ENCODE peak calls at places on chromosomes 2 and 18, in six cellular contexts. H is GM13976; C is fibroblast of mammary gland; O is K562; J is activated CD8-positive, alpha-beta T cell treated with anti-CD3 and anti-CD28 coated beads for 36 hours; E is NB4. Q is an unnamed sample.

GRCh38 chr2:170985407-170985806 is 56.4 kb downstream of the GORASP2 start:
- DNase-seq in H (no peak), C (no peak), O (no peak), J (no peak), E (no peak), Q (no peak)

GRCh38 chr2:2940702-2941655 is 436.6 kb downstream of the EIPR1 start:
- DNase-seq in H (no peak), C (no peak), O (no peak), J (no peak), E (no peak), Q (no peak)

GRCh38 chr18:60347526-60348045 is 25.0 kb downstream of the MC4R start:
- DNase-seq in H (no peak), C (no peak), O (no peak), J (no peak), E (no peak), Q (no peak)

GRCh38 chr2:43149482-43150107 is 76.8 kb downstream of the ZFP36L2 start:
- DNase-seq in H (no peak), C (no peak), O (no peak), J (peak; percentile 88), E (no peak), Q (no peak)

GRCh38 chr2:168155680-168156079 is 91.7 kb downstream of the STK39 start:
- DNase-seq in H (no peak), C (no peak), O (no peak), J (no peak), E (no peak), Q (no peak)

GRCh38 chr18:44062345-44062744 is 618.3 kb upstream of the SETBP1 start:
- DNase-seq in H (no peak), C (no peak), O (no peak), J (no peak), E (no peak), Q (no peak)

GRCh38 chr2:200430017-200430416 is 79.9 kb downstream of the KCTD18 start:
- DNase-seq in H (no peak), C (peak; percentile 74), O (no peak), J (no peak), E (no peak), Q (no peak)

GRCh38 chr2:120760446-120761135 is 24.9 kb downstream of the GLI2 start:
- DNase-seq in H (no peak), C (peak; percentile 58), O (no peak), J (no peak), E (no peak), Q (no peak)

GRCh38 chr2:202171246-202171833 is 67.1 kb downstream of the SUMO1 start:
- DNase-seq in H (peak; percentile 43), C (no peak), O (no peak), J (peak; percentile 19), E (peak; percentile 38), Q (no peak)

GRCh38 chr18:11963991-11964484 is 17.3 kb upstream of the IMPA2 start:
- DNase-seq in H (no peak), C (peak; percentile 31), O (no peak), J (no peak), E (peak; percentile 35), Q (peak; percentile 37)

GRCh38 chr18:38966846-38967245 is 1401.2 kb upstream of the CELF4 start:
- DNase-seq in H (no peak), C (no peak), O (no peak), J (no peak), E (no peak), Q (no peak)

GRCh38 chr18:9516437-9517064 is 41.2 kb downstream of the RALBP1 start:
- DNase-seq in H (peak; percentile 56), C (peak; percentile 59), O (peak; percentile 51), J (peak; percentile 8), E (peak; percentile 53), Q (peak; percentile 50)

GRCh38 chr18:293557-293956 is 25.7 kb upstream of the THOC1 start:
- DNase-seq in H (no peak), C (peak; percentile 52), O (no peak), J (no peak), E (no peak), Q (no peak)

GRCh38 chr2:190981733-190982132 is 32.2 kb downstream of the STAT1 start:
- DNase-seq in H (no peak), C (no peak), O (no peak), J (no peak), E (no peak), Q (no peak)

GRCh38 chr2:64732153-64732552 is 78.4 kb upstream of the SERTAD2 start:
- DNase-seq in H (no peak), C (no peak), O (no peak), J (no peak), E (no peak), Q (no peak)

GRCh38 chr18:43158381-43158780 is 42.9 kb upstream of the RIT2 start:
- DNase-seq in H (no peak), C (no peak), O (no peak), J (no peak), E (no peak), Q (no peak)

GRCh38 chr2:101310591-101311389 is 2.3 kb upstream of the RNF149 start:
- DNase-seq in H (no peak), C (peak; percentile 25), O (no peak), J (no peak), E (peak; percentile 22), Q (no peak)

GRCh38 chr2:159094173-159094737 is 125.8 kb downstream of the TANC1 start:
- DNase-seq in H (no peak), C (peak; percentile 83), O (no peak), J (peak; percentile 65), E (no peak), Q (no peak)

GRCh38 chr2:207766697-207767460 is 2.8 kb downstream of the FZD5 start:
- DNase-seq in H (peak; percentile 56), C (no peak), O (no peak), J (peak; percentile 22), E (no peak), Q (peak; percentile 60)

GRCh38 chr2:227378371-227378782 is 729 bp downstream of the TM4SF20 start:
- DNase-seq in H (no peak), C (peak; percentile 77), O (no peak), J (no peak), E (no peak), Q (no peak)

GRCh38 chr2:227374158-227374557 is 4.9 kb downstream of the TM4SF20 start:
- DNase-seq in H (no peak), C (peak; percentile 63), O (no peak), J (peak; percentile 75), E (peak; percentile 90), Q (no peak)

GRCh38 chr2:227376911-227377396 is 2.2 kb downstream of the TM4SF20 start:
- DNase-seq in H (no peak), C (peak; percentile 49), O (no peak), J (no peak), E (no peak), Q (no peak)

GRCh38 chr2:227379095-227379494 is at the start of gene TM4SF20:
- DNase-seq in H (no peak), C (no peak), O (no peak), J (no peak), E (no peak), Q (no peak)

GRCh38 chr2:227377461-227378351 is 1.4 kb downstream of the TM4SF20 start:
- DNase-seq in H (no peak), C (no peak), O (no peak), J (no peak), E (no peak), Q (no peak)
- TF ChIP-seq CTCF in H (no peak), C (peak; percentile 14), O (no peak), J (no peak), E (no peak), Q (no peak)

DNA sequence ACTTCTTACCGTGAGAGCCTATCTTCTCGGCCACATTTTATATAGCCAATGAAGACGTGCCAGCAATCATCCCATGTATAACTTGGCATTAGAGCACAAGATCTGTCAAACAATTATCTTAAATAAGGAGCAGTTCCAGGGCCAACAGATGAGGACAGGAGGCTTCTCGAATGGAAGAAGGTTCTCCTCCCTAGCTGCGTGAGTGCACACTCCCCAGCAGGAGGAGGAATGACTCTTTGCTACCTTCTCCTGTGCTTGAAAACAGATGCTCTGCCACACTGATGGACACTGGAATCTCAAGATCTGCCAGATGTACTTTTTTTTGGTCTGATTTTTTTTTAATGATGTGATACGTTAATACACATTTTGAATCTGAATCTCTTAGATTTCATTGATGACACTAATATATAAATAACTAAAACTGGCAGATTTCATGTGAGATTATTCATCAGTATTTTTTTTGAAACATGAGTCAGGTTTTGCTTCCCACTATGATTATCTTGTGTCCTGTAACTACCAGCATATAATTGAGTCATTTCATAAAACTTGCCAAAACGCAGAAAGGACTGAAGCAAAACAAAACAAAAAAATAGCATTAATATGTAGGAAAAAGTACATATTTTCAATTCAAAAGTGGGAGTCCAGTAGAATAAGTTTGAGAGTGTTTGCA is 626 bp upstream of the VIT start:
- DNase-seq in H (no peak), C (peak; percentile 85), O (no peak), J (no peak), E (peak; percentile 74), Q (no peak)
- TF ChIP-seq CTCF in H (no peak), C (peak; percentile 66), O (no peak), J (no peak), E (peak; percentile 25), Q (no peak)

DNA sequence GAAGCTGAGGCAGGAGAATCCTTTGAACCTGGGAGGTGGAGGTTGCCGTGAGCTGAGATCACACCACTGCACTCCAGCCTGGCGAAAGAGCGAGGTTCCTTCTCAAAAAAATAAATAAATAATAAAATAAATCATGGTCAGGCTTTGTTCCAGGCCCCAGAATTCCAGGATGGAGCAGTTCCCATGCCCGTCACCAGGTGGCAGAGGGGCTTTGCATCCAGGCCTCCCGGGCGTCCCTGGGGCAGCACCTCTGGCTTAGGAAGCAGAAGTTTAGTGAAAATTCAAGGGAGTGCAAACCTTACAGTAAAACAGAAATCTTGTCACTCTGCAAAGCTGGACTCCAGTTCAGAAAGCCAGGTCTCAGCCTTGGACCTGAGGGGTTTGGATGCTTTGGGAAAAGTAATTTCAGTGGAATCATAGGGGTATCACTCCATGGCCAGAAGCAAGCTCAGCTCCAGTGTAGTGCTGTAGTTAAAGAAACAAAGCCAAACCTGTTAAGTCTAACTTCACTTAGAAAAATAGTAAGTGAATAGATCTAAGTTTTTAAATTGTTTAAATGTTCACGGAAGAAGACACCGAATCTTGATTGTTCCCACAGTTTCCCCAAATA is 512.7 kb downstream of the CMPK2 start:
- DNase-seq in H (no peak), C (no peak), O (no peak), J (peak; percentile 8), E (peak; percentile 34), Q (no peak)
- TF ChIP-seq CTCF in H (no peak), C (peak; percentile 33), O (no peak), J (no peak), E (peak; percentile 60), Q (no peak)

GRCh38 chr2:133596701-133597393 is 28.6 kb upstream of the NCKAP5 start:
- DNase-seq in H (no peak), C (no peak), O (no peak), J (no peak), E (no peak), Q (no peak)

GRCh38 chr2:133588144-133588543 is 19.9 kb upstream of the NCKAP5 start:
- DNase-seq in H (no peak), C (no peak), O (no peak), J (no peak), E (no peak), Q (no peak)

GRCh38 chr2:133586978-133587377 is 18.7 kb upstream of the NCKAP5 start:
- DNase-seq in H (no peak), C (no peak), O (no peak), J (no peak), E (no peak), Q (no peak)

DNA sequence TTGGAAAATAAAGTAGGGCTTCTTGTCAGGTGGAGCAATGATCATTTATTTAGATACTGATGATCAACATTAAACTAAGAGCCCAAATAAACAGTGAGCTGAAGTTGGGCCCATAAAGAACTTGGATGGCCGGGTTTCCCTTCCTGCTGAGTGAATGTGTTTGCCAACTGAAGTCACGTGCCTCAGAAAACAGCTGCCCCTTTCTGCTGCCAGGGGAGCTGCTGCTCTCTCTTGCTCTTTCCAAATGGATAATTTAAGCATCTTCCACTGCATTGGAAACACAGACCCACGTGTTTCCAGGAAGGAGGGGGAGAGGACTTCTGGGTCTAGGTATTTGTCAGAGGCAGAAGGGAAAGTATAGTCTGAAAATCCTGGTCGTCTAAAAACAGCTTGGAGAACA is 22.9 kb upstream of the NCKAP5 start:
- DNase-seq in H (no peak), C (no peak), O (no peak), J (no peak), E (no peak), Q (no peak)
- TF ChIP-seq CTCF in H (no peak), C (no peak), O (no peak), J (no peak), E (no peak), Q (no peak)